ENCODE peak calls at places on chromosomes 6 and 20, in eight cellular contexts. O is astrocyte of the spinal cord, S is psoas muscle, J is pancreas, F is mucosa of descending colon, C is HCT116, Y is body of pancreas, N is stomach. U is an unnamed sample.

GRCh38 chr6:156866181-156866862 is 89.1 kb downstream of the ARID1B start:
- DNase-seq in O (peak), S (no peak), J (no peak), F (no peak), C (no peak), Y (no peak), N (no peak), U (no peak)

GRCh38 chr20:10076126-10077080 is 41.6 kb downstream of the ANKEF1 start:
- DNase-seq in O (peak), S (no peak), J (peak), F (no peak), C (no peak), Y (peak), N (peak), U (no peak)

GRCh38 chr6:69852706-69853105 is 13.7 kb upstream of the COL19A1 start:
- DNase-seq in O (no peak), S (no peak), J (no peak), F (no peak), C (no peak), Y (no peak), N (no peak), U (no peak)

GRCh38 chr20:61765871-61766654 is 299.6 kb downstream of the TAF4 start:
- DNase-seq in O (no peak), S (peak), J (no peak), F (no peak), C (no peak), Y (no peak), N (no peak), U (no peak)

GRCh38 chr6:10463491-10464481 is 48.9 kb upstream of the TFAP2A start:
- DNase-seq in O (no peak), S (no peak), J (no peak), F (no peak), C (no peak), Y (no peak), N (no peak), U (no peak)

GRCh38 chr6:100774681-100775080 is 106.4 kb downstream of the ASCC3 start:
- DNase-seq in O (peak), S (no peak), J (no peak), F (no peak), C (no peak), Y (no peak), N (no peak), U (peak)

GRCh38 chr6:102686461-102686860 is 1293.0 kb downstream of the GRIK2 start:
- DNase-seq in O (no peak), S (no peak), J (no peak), F (no peak), C (no peak), Y (no peak), N (no peak), U (no peak)

GRCh38 chr20:38735172-38735571 is 10.9 kb downstream of the SLC32A1 start:
- DNase-seq in O (no peak), S (no peak), J (no peak), F (no peak), C (no peak), Y (no peak), N (no peak), U (no peak)

GRCh38 chr6:110392727-110393126 is 22.6 kb downstream of the DDO start:
- DNase-seq in O (no peak), S (no peak), J (no peak), F (no peak), C (no peak), Y (no peak), N (no peak), U (no peak)

GRCh38 chr20:37627060-37627766 is 66.6 kb upstream of the CTNNBL1 start:
- DNase-seq in O (peak), S (peak), J (no peak), F (peak), C (peak), Y (peak), N (no peak), U (peak)

GRCh38 chr6:20885076-20885475 is 350.8 kb downstream of the CDKAL1 start:
- DNase-seq in O (no peak), S (no peak), J (no peak), F (no peak), C (no peak), Y (no peak), N (no peak), U (no peak)

GRCh38 chr6:67121115-67121514 is 1414.1 kb upstream of the EYS start:
- DNase-seq in O (no peak), S (no peak), J (no peak), F (no peak), C (no peak), Y (no peak), N (no peak), U (no peak)

GRCh38 chr20:10793741-10794140 is 119.9 kb upstream of the JAG1 start:
- DNase-seq in O (no peak), S (no peak), J (no peak), F (no peak), C (no peak), Y (no peak), N (no peak), U (no peak)

GRCh38 chr6:32886674-32887383 is 32.8 kb downstream of the PSMB9 start:
- DNase-seq in O (peak), S (no peak), J (peak), F (no peak), C (no peak), Y (peak), N (no peak), U (peak)

GRCh38 chr6:106002005-106002404 is 84.1 kb upstream of the PRDM1 start:
- DNase-seq in O (no peak), S (no peak), J (no peak), F (no peak), C (no peak), Y (no peak), N (no peak), U (no peak)

GRCh38 chr6:152697634-152698033 is at the start of gene MYCT1:
- DNase-seq in O (no peak), S (no peak), J (no peak), F (no peak), C (no peak), Y (no peak), N (no peak), U (no peak)

GRCh38 chr20:64110411-64111068 is 3.2 kb upstream of the NPBWR2 start:
- DNase-seq in O (no peak), S (no peak), J (no peak), F (no peak), C (no peak), Y (no peak), N (peak), U (no peak)

GRCh38 chr20:2822073-2822472 is 5.9 kb downstream of the TMEM239 start:
- DNase-seq in O (peak), S (no peak), J (no peak), F (no peak), C (no peak), Y (no peak), N (no peak), U (no peak)

GRCh38 chr20:61397146-61397545 is 145.1 kb downstream of the CDH4 start:
- DNase-seq in O (no peak), S (no peak), J (no peak), F (no peak), C (no peak), Y (no peak), N (no peak), U (no peak)

GRCh38 chr20:9110365-9110764 is 41.5 kb downstream of the PLCB4 start:
- DNase-seq in O (peak), S (no peak), J (no peak), F (no peak), C (no peak), Y (no peak), N (no peak), U (peak)

GRCh38 chr20:9867196-9867980 is 28.5 kb upstream of the PAK5 start:
- DNase-seq in O (no peak), S (no peak), J (no peak), F (no peak), C (no peak), Y (no peak), N (no peak), U (no peak)

GRCh38 chr20:37421988-37422387 is 76.0 kb downstream of the SRC start:
- DNase-seq in O (peak), S (no peak), J (no peak), F (no peak), C (no peak), Y (no peak), N (no peak), U (no peak)

GRCh38 chr20:58634818-58635665 is 16.0 kb upstream of the STX16 start:
- DNase-seq in O (no peak), S (no peak), J (no peak), F (no peak), C (no peak), Y (no peak), N (no peak), U (no peak)

GRCh38 chr20:51022803-51023616 is at the start of gene KCNG1:
- DNase-seq in O (peak), S (peak), J (peak), F (peak), C (peak), Y (peak), N (peak), U (peak)

GRCh38 chr6:25418463-25419052 is 139.4 kb downstream of the CARMIL1 start:
- DNase-seq in O (no peak), S (no peak), J (no peak), F (no peak), C (no peak), Y (no peak), N (no peak), U (no peak)

GRCh38 chr6:108988291-108988690 is 106.4 kb downstream of the SESN1 start:
- DNase-seq in O (no peak), S (no peak), J (no peak), F (no peak), C (no peak), Y (no peak), N (no peak), U (no peak)

GRCh38 chr6:105920071-105920470 is 166.1 kb upstream of the PRDM1 start:
- DNase-seq in O (no peak), S (no peak), J (no peak), F (no peak), C (no peak), Y (no peak), N (no peak), U (no peak)

GRCh38 chr6:31922942-31923341 is 4.6 kb upstream of the C2 start:
- DNase-seq in O (no peak), S (no peak), J (no peak), F (no peak), C (peak), Y (no peak), N (peak), U (no peak)

GRCh38 chr20:22556565-22557056 is 27.8 kb downstream of the FOXA2 start:
- DNase-seq in O (no peak), S (no peak), J (no peak), F (no peak), C (no peak), Y (no peak), N (no peak), U (no peak)

GRCh38 chr20:14334306-14334930 is 3.0 kb downstream of the FLRT3 start:
- DNase-seq in O (peak), S (no peak), J (peak), F (no peak), C (no peak), Y (peak), N (peak), U (peak)

GRCh38 chr6:89289710-89290109 is 25.4 kb downstream of the GABRR2 start:
- DNase-seq in O (no peak), S (no peak), J (no peak), F (no peak), C (no peak), Y (no peak), N (no peak), U (no peak)

GRCh38 chr6:45532626-45533258 is 155.0 kb upstream of the SUPT3H start:
- DNase-seq in O (peak), S (no peak), J (no peak), F (no peak), C (no peak), Y (no peak), N (no peak), U (peak)
- H3K4me3 ChIP-seq in O (peak), S (peak), J (no peak), F (no peak), C (no peak), Y (no peak), N (no peak), U (peak)

DNA sequence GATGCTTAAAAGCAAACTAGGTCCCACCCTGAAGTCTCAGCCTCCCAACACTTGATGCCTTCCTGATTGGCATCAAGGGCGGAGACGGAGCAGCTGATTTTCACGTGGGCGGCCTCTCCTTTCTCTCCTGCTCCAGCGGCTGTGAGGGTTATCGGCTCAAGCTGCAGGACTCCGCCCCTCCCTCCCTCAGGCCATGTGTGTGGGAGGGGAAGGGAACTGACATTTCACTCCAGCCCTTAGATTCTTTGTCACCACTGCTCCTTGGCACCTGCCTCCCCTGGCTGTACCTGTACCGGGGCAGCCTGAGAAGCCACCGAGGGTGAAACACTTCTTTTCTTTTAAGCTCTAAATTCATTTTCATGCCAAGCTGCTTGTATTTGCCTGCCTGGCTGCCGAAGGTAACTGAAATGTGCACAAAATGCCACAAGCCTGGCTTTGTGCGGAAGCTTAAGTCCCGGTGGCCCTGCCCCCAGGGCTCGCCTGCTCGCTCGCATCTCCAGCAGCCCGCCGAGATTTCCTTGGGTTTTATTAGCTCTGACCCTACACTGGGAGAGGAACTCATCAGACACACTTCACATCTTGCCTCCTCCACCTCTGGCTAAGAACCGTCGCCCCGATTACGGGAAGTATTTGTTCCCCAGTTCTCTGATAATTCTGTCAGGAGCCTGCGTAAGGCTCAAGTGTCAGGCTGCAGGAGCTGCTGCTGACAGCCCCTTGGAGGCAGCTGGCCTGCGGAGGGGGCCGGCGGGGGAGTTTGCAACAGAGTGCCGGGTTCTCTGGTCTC is 9.6 kb upstream of the CPNE5 start:
- DNase-seq in O (no peak), S (no peak), J (peak), F (peak), C (no peak), Y (peak), N (peak), U (no peak)
- H3K4me3 ChIP-seq in O (no peak), S (no peak), J (peak), F (no peak), C (no peak), Y (no peak), N (peak), U (no peak)

DNA sequence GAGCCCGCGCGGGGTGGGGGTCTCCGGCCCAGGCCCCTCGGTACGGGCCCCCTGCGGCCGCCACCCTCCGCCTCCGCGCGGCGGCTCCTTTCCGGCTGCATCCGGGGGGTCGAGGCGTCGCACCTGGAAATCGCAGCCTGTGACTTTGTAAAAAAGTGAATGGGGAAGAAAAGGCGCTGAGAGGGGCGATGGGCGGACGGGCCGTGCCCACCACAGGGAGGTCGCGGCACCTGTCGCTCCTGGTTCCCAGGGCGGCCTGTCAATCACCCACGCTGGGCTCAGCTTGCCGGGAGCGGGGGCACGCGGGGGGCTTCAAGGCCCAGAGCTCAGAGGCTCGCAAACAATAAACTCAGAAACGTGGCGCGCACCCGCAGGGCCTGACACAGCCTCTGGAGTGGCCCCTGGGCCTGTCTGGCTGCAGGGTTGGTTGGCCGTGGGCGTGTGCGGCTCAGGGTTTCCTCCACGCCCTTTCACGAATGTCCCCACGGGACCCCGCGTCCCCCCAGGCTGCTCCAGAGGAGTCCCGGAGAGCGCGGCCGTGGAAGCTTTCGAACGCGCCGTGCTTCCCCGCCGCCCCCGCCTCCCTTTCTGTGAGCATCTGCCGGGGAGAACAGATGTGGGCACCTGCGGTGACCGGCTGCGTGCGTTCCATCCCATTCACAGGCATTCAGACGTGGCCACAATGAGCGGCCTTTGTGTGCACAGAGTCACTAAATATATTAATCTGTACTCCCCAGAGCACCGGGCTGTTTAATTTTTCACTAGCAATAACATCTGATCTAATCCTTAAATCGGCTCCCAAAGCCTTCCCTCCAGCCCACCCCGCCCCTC is 6.1 kb upstream of the DLL1 start:
- DNase-seq in O (no peak), S (no peak), J (no peak), F (no peak), C (no peak), Y (no peak), N (no peak), U (no peak)
- H3K4me3 ChIP-seq in O (no peak), S (no peak), J (no peak), F (no peak), C (no peak), Y (no peak), N (peak), U (no peak)

GRCh38 chr6:136549359-136550044 is 720 bp downstream of the MAP7 start:
- DNase-seq in O (no peak), S (peak), J (peak), F (peak), C (no peak), Y (peak), N (peak), U (no peak)

GRCh38 chr6:136547336-136547735 is 2.9 kb downstream of the MAP7 start:
- DNase-seq in O (peak), S (no peak), J (no peak), F (no peak), C (peak), Y (no peak), N (no peak), U (peak)

GRCh38 chr6:136547871-136548270 is 2.4 kb downstream of the MAP7 start:
- DNase-seq in O (no peak), S (no peak), J (no peak), F (no peak), C (no peak), Y (no peak), N (no peak), U (no peak)

GRCh38 chr6:136550045-136550329 is 235 bp downstream of the MAP7 start:
- DNase-seq in O (no peak), S (no peak), J (no peak), F (no peak), C (no peak), Y (no peak), N (no peak), U (no peak)

DNA sequence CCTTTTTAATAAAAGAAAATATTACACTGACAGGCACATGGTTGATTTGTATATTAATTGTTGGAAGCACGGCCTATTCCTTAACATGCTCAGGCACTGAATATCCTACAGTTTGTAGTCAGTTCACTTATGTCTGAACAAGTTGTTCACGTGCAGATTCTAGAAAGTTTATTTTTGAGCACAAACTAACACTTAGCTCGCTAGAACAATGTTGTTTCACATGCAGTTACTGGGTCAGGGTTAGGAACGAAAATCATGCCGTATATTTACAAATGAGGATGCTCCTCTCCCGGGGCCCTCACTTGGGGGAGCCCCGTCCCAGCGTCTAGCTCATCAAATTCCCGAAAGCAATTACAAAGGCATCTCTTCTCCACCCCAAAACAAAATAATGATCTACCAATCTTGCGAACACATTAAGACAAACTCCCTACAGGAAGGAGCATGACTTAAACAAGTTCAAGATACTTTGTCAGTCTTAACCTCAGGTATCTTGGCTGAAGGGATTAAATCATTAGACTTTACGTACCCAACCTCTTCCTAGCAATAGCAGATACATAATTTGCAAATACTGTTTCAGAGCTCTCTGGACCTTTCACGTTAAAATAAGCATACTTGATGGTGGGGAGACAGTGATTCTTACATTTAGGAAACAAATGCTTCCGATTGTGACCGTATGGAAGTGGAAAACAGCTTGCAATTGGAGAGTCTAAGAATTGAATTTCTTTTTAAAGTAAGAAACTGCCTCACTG is 1.5 kb downstream of the MAP7 start:
- DNase-seq in O (no peak), S (no peak), J (no peak), F (no peak), C (no peak), Y (no peak), N (no peak), U (no peak)
- H3K4me3 ChIP-seq in O (no peak), S (no peak), J (peak), F (no peak), C (peak), Y (peak), N (peak), U (no peak)

DNA sequence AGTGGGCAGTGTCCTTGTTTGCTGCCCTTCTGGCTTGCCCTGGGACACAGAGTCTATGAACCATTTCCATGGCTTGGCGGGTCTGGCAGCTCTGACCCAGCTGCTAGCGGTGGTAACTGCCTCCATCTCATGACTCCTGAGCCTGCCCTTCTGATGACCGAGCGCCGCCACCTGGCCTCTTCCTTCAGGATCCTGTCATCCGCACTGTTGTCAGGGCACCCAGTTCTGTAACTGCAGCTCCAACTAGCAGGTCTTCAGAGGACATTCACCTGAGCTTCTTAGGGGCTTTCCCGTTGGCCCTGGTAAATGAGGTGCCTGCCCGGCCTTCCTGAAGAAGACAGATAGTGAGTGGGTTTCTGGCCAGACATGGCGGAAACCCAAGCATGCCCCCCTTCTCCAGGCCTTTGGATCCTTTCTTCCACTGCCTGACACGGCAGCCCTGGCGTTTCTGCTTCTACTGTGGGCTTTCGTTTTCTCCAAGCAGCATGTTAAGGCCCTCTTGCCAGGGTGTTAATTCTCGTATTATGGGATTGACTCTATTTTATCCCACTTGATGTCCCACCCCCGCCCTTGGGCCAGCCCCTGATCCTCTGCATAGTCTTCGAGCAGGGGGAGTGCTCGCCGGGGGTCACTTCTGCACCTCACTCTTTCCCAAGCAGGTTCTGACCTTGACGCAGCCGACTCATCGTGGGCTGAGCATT is 24.7 kb downstream of the PACSIN1 start:
- DNase-seq in O (no peak), S (peak), J (no peak), F (no peak), C (no peak), Y (no peak), N (no peak), U (no peak)
- H3K4me3 ChIP-seq in O (no peak), S (peak), J (no peak), F (no peak), C (no peak), Y (no peak), N (no peak), U (no peak)